ENCODE peak calls at places on chromosomes 2 and 18, in four cellular contexts. One of them, this sample, is unnamed.

GRCh38 chr2:1974391-1974790 is 230.1 kb upstream of the PXDN start:
- DNase-seq in SK-N-SH: no peak
- DNase-seq in K562: no peak
- DNase-seq in H1: no peak
- DNase-seq in this sample: no peak

GRCh38 chr18:23995180-23995579 is 19.4 kb upstream of the TTC39C start:
- DNase-seq in SK-N-SH: no peak
- DNase-seq in K562: no peak
- DNase-seq in H1: no peak
- DNase-seq in this sample: no peak

GRCh38 chr2:96143231-96143847 is 1.9 kb downstream of the DUSP2 start:
- DNase-seq in SK-N-SH: no peak
- DNase-seq in K562: no peak
- DNase-seq in H1: no peak
- DNase-seq in this sample: no peak

GRCh38 chr2:153478289-153479261 is at the start of gene RPRM:
- DNase-seq in SK-N-SH: peak
- DNase-seq in K562: peak
- DNase-seq in H1: peak
- DNase-seq in this sample: peak

GRCh38 chr2:238427435-238428162 is 872 bp downstream of the ASB1 start:
- DNase-seq in SK-N-SH: no peak
- DNase-seq in K562: no peak
- DNase-seq in H1: no peak
- DNase-seq in this sample: no peak

GRCh38 chr2:85656468-85656867 is 11.5 kb downstream of the SFTPB start:
- DNase-seq in SK-N-SH: no peak
- DNase-seq in K562: no peak
- DNase-seq in H1: no peak
- DNase-seq in this sample: no peak

GRCh38 chr2:248724-249123 is 15.1 kb downstream of the SH3YL1 start:
- DNase-seq in SK-N-SH: no peak
- DNase-seq in K562: no peak
- DNase-seq in H1: no peak
- DNase-seq in this sample: no peak

GRCh38 chr2:222760301-222760897 is 88.9 kb downstream of the MOGAT1 start:
- DNase-seq in SK-N-SH: no peak
- DNase-seq in K562: no peak
- DNase-seq in H1: no peak
- DNase-seq in this sample: no peak

GRCh38 chr2:204289066-204289465 is 256.2 kb upstream of the PARD3B start:
- DNase-seq in SK-N-SH: no peak
- DNase-seq in K562: no peak
- DNase-seq in H1: no peak
- DNase-seq in this sample: no peak

GRCh38 chr18:63818212-63818611 is 43.0 kb downstream of the SERPINB7 start:
- DNase-seq in SK-N-SH: no peak
- DNase-seq in K562: no peak
- DNase-seq in H1: no peak
- DNase-seq in this sample: no peak

GRCh38 chr2:64938607-64939285 is 50.5 kb upstream of the SLC1A4 start:
- DNase-seq in SK-N-SH: no peak
- DNase-seq in K562: no peak
- DNase-seq in H1: no peak
- DNase-seq in this sample: no peak

GRCh38 chr2:221671515-221671914 is 99.4 kb upstream of the EPHA4 start:
- DNase-seq in SK-N-SH: no peak
- DNase-seq in K562: no peak
- DNase-seq in H1: no peak
- DNase-seq in this sample: no peak

GRCh38 chr2:53753036-53753435 is 14.6 kb upstream of the CHAC2 start:
- DNase-seq in SK-N-SH: no peak
- DNase-seq in K562: no peak
- DNase-seq in H1: no peak
- DNase-seq in this sample: no peak

GRCh38 chr2:69143726-69144360 is 130.9 kb downstream of the ANTXR1 start:
- DNase-seq in SK-N-SH: no peak
- DNase-seq in K562: no peak
- DNase-seq in H1: no peak
- DNase-seq in this sample: peak

GRCh38 chr18:58222439-58223125 is 178.6 kb downstream of the NEDD4L start:
- DNase-seq in SK-N-SH: no peak
- DNase-seq in K562: no peak
- DNase-seq in H1: no peak
- DNase-seq in this sample: no peak

GRCh38 chr18:30684825-30685481 is 357.6 kb downstream of the DSC3 start:
- DNase-seq in SK-N-SH: no peak
- DNase-seq in K562: peak
- DNase-seq in H1: no peak
- DNase-seq in this sample: no peak

GRCh38 chr2:215712219-215712849 is 276.5 kb upstream of the FN1 start:
- DNase-seq in SK-N-SH: no peak
- DNase-seq in K562: no peak
- DNase-seq in H1: no peak
- DNase-seq in this sample: no peak

GRCh38 chr2:45210466-45211195 is 201.4 kb upstream of the SIX2 start:
- DNase-seq in SK-N-SH: no peak
- DNase-seq in K562: peak
- DNase-seq in H1: peak
- DNase-seq in this sample: peak
- TF ChIP-seq JUND in SK-N-SH: no peak
- TF ChIP-seq JUND in K562: no peak
- TF ChIP-seq JUND in H1: no peak
- TF ChIP-seq JUND in this sample: no peak

GRCh38 chr2:140580799-140581198 is 1550.0 kb downstream of the LRP1B start:
- DNase-seq in SK-N-SH: peak
- DNase-seq in K562: no peak
- DNase-seq in H1: no peak
- DNase-seq in this sample: no peak

GRCh38 chr2:140585016-140585415 is 1545.8 kb downstream of the LRP1B start:
- DNase-seq in SK-N-SH: no peak
- DNase-seq in K562: no peak
- DNase-seq in H1: no peak
- DNase-seq in this sample: no peak

GRCh38 chr2:140589696-140590095 is 1541.1 kb downstream of the LRP1B start:
- DNase-seq in SK-N-SH: no peak
- DNase-seq in K562: no peak
- DNase-seq in H1: no peak
- DNase-seq in this sample: no peak

GRCh38 chr2:140589273-140589672 is 1541.5 kb downstream of the LRP1B start:
- DNase-seq in SK-N-SH: no peak
- DNase-seq in K562: no peak
- DNase-seq in H1: no peak
- DNase-seq in this sample: no peak

GRCh38 chr2:140586379-140586778 is 1544.4 kb downstream of the LRP1B start:
- DNase-seq in SK-N-SH: peak
- DNase-seq in K562: no peak
- DNase-seq in H1: peak
- DNase-seq in this sample: peak
- TF ChIP-seq JUND in SK-N-SH: no peak
- TF ChIP-seq JUND in K562: no peak
- TF ChIP-seq JUND in H1: no peak
- TF ChIP-seq JUND in this sample: no peak

GRCh38 chr18:35938158-35938557 is 34.3 kb upstream of the RMP24 start:
- DNase-seq in SK-N-SH: no peak
- DNase-seq in K562: no peak
- DNase-seq in H1: no peak
- DNase-seq in this sample: no peak
- TF ChIP-seq JUND in SK-N-SH: no peak
- TF ChIP-seq JUND in K562: no peak
- TF ChIP-seq JUND in H1: no peak
- TF ChIP-seq JUND in this sample: no peak

GRCh38 chr2:40962026-40962425 is 510.1 kb upstream of the SLC8A1 start:
- DNase-seq in SK-N-SH: no peak
- DNase-seq in K562: no peak
- DNase-seq in H1: no peak
- DNase-seq in this sample: no peak
- TF ChIP-seq JUND in SK-N-SH: no peak
- TF ChIP-seq JUND in K562: no peak
- TF ChIP-seq JUND in H1: no peak
- TF ChIP-seq JUND in this sample: no peak